ENCODE peak calls at places on chromosomes 13 and 19, in six cellular contexts. F is uterus, M is AG09319, D is Panc1, B is ascending aorta, O is WERI-Rb-1. Z is an unnamed sample.

GRCh38 chr19:54376610-54377009 is 11.9 kb upstream of the LAIR1 start:
- DNase-seq in F (no peak), M (no peak), D (no peak), B (no peak), O (no peak), Z (no peak)

GRCh38 chr19:10913716-10914340 is 14.6 kb downstream of the YIPF2 start:
- DNase-seq in F (no peak), M (no peak), D (no peak), B (no peak), O (no peak), Z (no peak)

GRCh38 chr13:51838235-51838846 is 6.6 kb downstream of the TMEM272 start:
- DNase-seq in F (no peak), M (no peak), D (no peak), B (no peak), O (no peak), Z (no peak)

GRCh38 chr19:35959040-35959967 is 23.1 kb downstream of the LRFN3 start:
- DNase-seq in F (no peak), M (no peak), D (no peak), B (no peak), O (no peak), Z (no peak)

GRCh38 chr13:94548382-94549240 is 47.3 kb downstream of the TGDS start:
- DNase-seq in F (peak; percentile 39), M (no peak), D (no peak), B (no peak), O (peak; percentile 89), Z (no peak)

GRCh38 chr13:38398810-38399493 is 49.3 kb downstream of the UFM1 start:
- DNase-seq in F (no peak), M (peak; percentile 64), D (no peak), B (no peak), O (no peak), Z (no peak)

GRCh38 chr13:27627377-27627776 is 5.7 kb downstream of the POLR1D start:
- DNase-seq in F (no peak), M (no peak), D (no peak), B (no peak), O (no peak), Z (no peak)

GRCh38 chr13:99580500-99581268 is 79.4 kb downstream of the TM9SF2 start:
- DNase-seq in F (no peak), M (no peak), D (no peak), B (no peak), O (no peak), Z (no peak)

GRCh38 chr13:40152145-40152544 is 496.7 kb downstream of the COG6 start:
- DNase-seq in F (no peak), M (peak; percentile 20), D (no peak), B (peak; percentile 69), O (no peak), Z (no peak)

GRCh38 chr13:102729560-102730275 is 34.9 kb upstream of the METTL21C start:
- DNase-seq in F (no peak), M (no peak), D (no peak), B (no peak), O (no peak), Z (no peak)

GRCh38 chr13:102721800-102722231 is 27.0 kb upstream of the METTL21C start:
- DNase-seq in F (no peak), M (no peak), D (no peak), B (no peak), O (no peak), Z (no peak)

GRCh38 chr13:102724923-102725322 is 30.1 kb upstream of the METTL21C start:
- DNase-seq in F (no peak), M (no peak), D (no peak), B (no peak), O (peak; percentile 59), Z (no peak)

GRCh38 chr13:102726430-102726829 is 31.6 kb upstream of the METTL21C start:
- DNase-seq in F (no peak), M (no peak), D (no peak), B (no peak), O (peak; percentile 67), Z (no peak)
- TF ChIP-seq CTCF in F (no peak), M (no peak), D (peak; percentile 7), B (no peak), O (peak; percentile 59), Z (no peak)

GRCh38 chr13:113390874-113391497 is 27.1 kb upstream of the GRTP1 start:
- DNase-seq in F (no peak), M (no peak), D (no peak), B (peak; percentile 33), O (no peak), Z (peak; percentile 2)
- TF ChIP-seq CTCF in F (no peak), M (no peak), D (no peak), B (no peak), O (no peak), Z (no peak)

DNA sequence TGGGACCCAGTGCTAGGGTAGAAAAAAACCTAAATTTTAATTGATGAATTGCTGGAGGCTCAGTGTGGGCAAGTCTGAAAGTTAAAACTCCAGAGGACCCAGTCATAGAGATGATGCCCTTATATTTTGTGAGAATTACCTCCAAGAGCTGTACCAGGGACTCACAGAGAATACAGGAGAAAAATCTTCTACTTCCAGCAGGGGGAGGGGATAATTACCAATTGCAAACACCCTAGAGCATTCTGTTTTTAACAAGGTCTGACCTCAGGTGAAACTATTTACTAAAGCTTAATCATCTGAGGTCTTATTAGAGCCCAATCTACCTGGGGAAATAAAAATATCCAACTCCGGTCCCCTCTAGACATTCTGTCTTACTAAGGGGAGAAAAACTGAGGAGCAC is 994.7 kb upstream of the MIR17HG start:
- DNase-seq in F (no peak), M (no peak), D (no peak), B (no peak), O (no peak), Z (no peak)
- TF ChIP-seq CTCF in F (no peak), M (no peak), D (no peak), B (no peak), O (no peak), Z (peak; percentile 15)

DNA sequence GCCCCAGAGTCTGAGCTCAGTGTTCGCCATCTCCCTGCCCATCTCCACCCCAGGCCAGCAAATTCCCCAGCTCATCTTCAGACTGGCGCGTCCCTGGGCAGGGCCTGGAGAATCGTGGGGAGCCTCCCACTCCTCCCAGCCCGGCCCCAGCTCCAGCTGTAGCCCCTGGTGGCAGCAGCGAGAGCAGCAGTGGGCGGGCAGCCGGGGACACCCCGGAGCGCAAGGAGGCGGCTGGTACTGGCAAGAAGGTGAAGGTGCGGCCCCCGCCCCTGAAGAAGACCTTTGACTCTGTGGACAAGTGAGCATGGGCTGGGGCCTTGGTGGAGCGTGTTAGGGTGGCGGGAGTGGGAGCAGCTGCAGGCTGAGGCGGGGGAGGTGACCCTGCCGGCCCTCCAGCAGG is 8.4 kb upstream of the PRR19 start:
- DNase-seq in F (no peak), M (no peak), D (no peak), B (no peak), O (no peak), Z (no peak)
- TF ChIP-seq CTCF in F (no peak), M (no peak), D (peak; percentile 26), B (no peak), O (peak; percentile 9), Z (peak; percentile 32)

GRCh38 chr13:93233997-93234416 is 7.4 kb downstream of the GPC6 start:
- DNase-seq in F (no peak), M (no peak), D (no peak), B (no peak), O (peak; percentile 70), Z (no peak)
- TF ChIP-seq CTCF in F (no peak), M (no peak), D (peak; percentile 24), B (no peak), O (peak; percentile 70), Z (peak; percentile 29)

GRCh38 chr19:47630594-47630993 is 21.7 kb downstream of the BICRA start:
- DNase-seq in F (no peak), M (no peak), D (no peak), B (no peak), O (no peak), Z (no peak)

GRCh38 chr19:47631681-47632446 is 22.9 kb downstream of the BICRA start:
- DNase-seq in F (peak; percentile 54), M (no peak), D (no peak), B (peak; percentile 73), O (no peak), Z (no peak)

GRCh38 chr19:47625650-47626049 is 16.7 kb downstream of the BICRA start:
- DNase-seq in F (no peak), M (no peak), D (no peak), B (no peak), O (no peak), Z (no peak)

GRCh38 chr19:47626238-47626637 is 17.3 kb downstream of the BICRA start:
- DNase-seq in F (no peak), M (no peak), D (no peak), B (no peak), O (no peak), Z (no peak)

GRCh38 chr19:47628058-47628771 is 19.3 kb downstream of the BICRA start:
- DNase-seq in F (no peak), M (no peak), D (no peak), B (no peak), O (no peak), Z (no peak)
- TF ChIP-seq CTCF in F (no peak), M (no peak), D (no peak), B (no peak), O (no peak), Z (no peak)

Z was measured in progenitor cell of endocrine pancreas.